ENCODE peak calls at places on chromosomes 4 and X, in four cellular contexts. One of them, this sample, is unnamed.

GRCh38 chrX:145817666-145818521 is at the start of gene SLITRK2:
- DNase-seq in stomach: no peak
- DNase-seq in H9: peak; percentile 48
- DNase-seq in thoracic aorta: no peak
- DNase-seq in this sample: no peak

GRCh38 chrX:120736989-120737388 is 107.1 kb upstream of the C1GALT1C1 start:
- DNase-seq in stomach: no peak
- DNase-seq in H9: no peak
- DNase-seq in thoracic aorta: no peak
- DNase-seq in this sample: no peak

GRCh38 chr4:583820-584219 is 7.7 kb upstream of the TMEM271 start:
- DNase-seq in stomach: no peak
- DNase-seq in H9: no peak
- DNase-seq in thoracic aorta: no peak
- DNase-seq in this sample: no peak

GRCh38 chrX:9609987-9610386 is 145.1 kb downstream of the TBL1X start:
- DNase-seq in stomach: no peak
- DNase-seq in H9: no peak
- DNase-seq in thoracic aorta: no peak
- DNase-seq in this sample: no peak

GRCh38 chr4:38470708-38471262 is 193.2 kb upstream of the KLF3 start:
- DNase-seq in stomach: no peak
- DNase-seq in H9: no peak
- DNase-seq in thoracic aorta: no peak
- DNase-seq in this sample: no peak

GRCh38 chr4:53702334-53703266 is 111.3 kb upstream of the LNX1 start:
- DNase-seq in stomach: peak; percentile 70
- DNase-seq in H9: peak; percentile 49
- DNase-seq in thoracic aorta: peak; percentile 14
- DNase-seq in this sample: peak; percentile 83

GRCh38 chr4:142262956-142263355 is 583.1 kb downstream of the INPP4B start:
- DNase-seq in stomach: no peak
- DNase-seq in H9: no peak
- DNase-seq in thoracic aorta: no peak
- DNase-seq in this sample: no peak

GRCh38 chrX:124388562-124388961 is 42.2 kb downstream of the SH2D1A start:
- DNase-seq in stomach: peak; percentile 55
- DNase-seq in H9: no peak
- DNase-seq in thoracic aorta: no peak
- DNase-seq in this sample: peak; percentile 50

GRCh38 chrX:20514358-20514757 is 247.6 kb upstream of the RPS6KA3 start:
- DNase-seq in stomach: no peak
- DNase-seq in H9: no peak
- DNase-seq in thoracic aorta: peak; percentile 2
- DNase-seq in this sample: no peak

GRCh38 chr4:185895866-185896265 is 83.9 kb upstream of the SORBS2 start:
- DNase-seq in stomach: no peak
- DNase-seq in H9: no peak
- DNase-seq in thoracic aorta: no peak
- DNase-seq in this sample: no peak

GRCh38 chrX:65643046-65643785 is 24.2 kb upstream of the MSN start:
- DNase-seq in stomach: no peak
- DNase-seq in H9: no peak
- DNase-seq in thoracic aorta: no peak
- DNase-seq in this sample: no peak

GRCh38 chr4:145285928-145286327 is 105.5 kb upstream of the OTUD4 start:
- DNase-seq in stomach: no peak
- DNase-seq in H9: no peak
- DNase-seq in thoracic aorta: no peak
- DNase-seq in this sample: no peak

GRCh38 chr4:10534820-10535219 is 77.6 kb upstream of the ZNF518B start:
- DNase-seq in stomach: no peak
- DNase-seq in H9: no peak
- DNase-seq in thoracic aorta: no peak
- DNase-seq in this sample: no peak

GRCh38 chr4:186707996-186708395 is 15.7 kb downstream of the FAT1 start:
- DNase-seq in stomach: no peak
- DNase-seq in H9: no peak
- DNase-seq in thoracic aorta: no peak
- DNase-seq in this sample: peak; percentile 65

GRCh38 chr4:185242749-185243533 is 33.5 kb downstream of the SNX25 start:
- DNase-seq in stomach: no peak
- DNase-seq in H9: no peak
- DNase-seq in thoracic aorta: no peak
- DNase-seq in this sample: no peak

GRCh38 chr4:171203425-171203824 is 609.8 kb upstream of the GALNTL6 start:
- DNase-seq in stomach: no peak
- DNase-seq in H9: no peak
- DNase-seq in thoracic aorta: no peak
- DNase-seq in this sample: no peak

GRCh38 chr4:5678977-5679376 is 29.4 kb downstream of the EVC2 start:
- DNase-seq in stomach: no peak
- DNase-seq in H9: no peak
- DNase-seq in thoracic aorta: no peak
- DNase-seq in this sample: no peak

GRCh38 chr4:104859601-104860000 is 287.1 kb upstream of the TET2 start:
- DNase-seq in stomach: no peak
- DNase-seq in H9: no peak
- DNase-seq in thoracic aorta: no peak
- DNase-seq in this sample: no peak

GRCh38 chr4:26201119-26201518 is 119.7 kb upstream of the RBPJ start:
- DNase-seq in stomach: no peak
- DNase-seq in H9: no peak
- DNase-seq in thoracic aorta: no peak
- DNase-seq in this sample: no peak

GRCh38 chr4:128424524-128425195 is 137.0 kb upstream of the PGRMC2 start:
- DNase-seq in stomach: no peak
- DNase-seq in H9: no peak
- DNase-seq in thoracic aorta: no peak
- DNase-seq in this sample: no peak

GRCh38 chrX:47175588-47175980 is 18.0 kb upstream of the UBA1 start:
- DNase-seq in stomach: no peak
- DNase-seq in H9: no peak
- DNase-seq in thoracic aorta: no peak
- DNase-seq in this sample: no peak

GRCh38 chr4:8324640-8325239 is 55.2 kb downstream of the HTRA3 start:
- DNase-seq in stomach: peak; percentile 9
- DNase-seq in H9: no peak
- DNase-seq in thoracic aorta: no peak
- DNase-seq in this sample: no peak

GRCh38 chr4:181619651-181620050 is 623.6 kb upstream of the TENM3 start:
- DNase-seq in stomach: no peak
- DNase-seq in H9: no peak
- DNase-seq in thoracic aorta: no peak
- DNase-seq in this sample: no peak

GRCh38 chr4:38980903-38981676 is 51.1 kb downstream of the TMEM156 start:
- DNase-seq in stomach: no peak
- DNase-seq in H9: no peak
- DNase-seq in thoracic aorta: no peak
- DNase-seq in this sample: no peak

GRCh38 chr4:36771411-36772153 is 473.0 kb upstream of the NWD2 start:
- DNase-seq in stomach: no peak
- DNase-seq in H9: no peak
- DNase-seq in thoracic aorta: no peak
- DNase-seq in this sample: no peak

GRCh38 chr4:10225096-10225495 is 108.5 kb upstream of the WDR1 start:
- DNase-seq in stomach: no peak
- DNase-seq in H9: no peak
- DNase-seq in thoracic aorta: no peak
- DNase-seq in this sample: no peak

GRCh38 chr4:88753658-88754431 is 56.2 kb upstream of the NAP1L5 start:
- DNase-seq in stomach: no peak
- DNase-seq in H9: no peak
- DNase-seq in thoracic aorta: no peak
- DNase-seq in this sample: no peak

GRCh38 chr4:123661080-123661737 is 264.6 kb downstream of the SPRY1 start:
- DNase-seq in stomach: no peak
- DNase-seq in H9: no peak
- DNase-seq in thoracic aorta: no peak
- DNase-seq in this sample: no peak

GRCh38 chr4:186400676-186401075 is 134.7 kb downstream of the F11 start:
- DNase-seq in stomach: no peak
- DNase-seq in H9: no peak
- DNase-seq in thoracic aorta: no peak
- DNase-seq in this sample: no peak

GRCh38 chr4:4671774-4672349 is 130.0 kb upstream of the STX18 start:
- DNase-seq in stomach: no peak
- DNase-seq in H9: no peak
- DNase-seq in thoracic aorta: no peak
- DNase-seq in this sample: no peak

GRCh38 chrX:111262086-111262485 is 8.2 kb downstream of the CAPN6 start:
- DNase-seq in stomach: no peak
- DNase-seq in H9: no peak
- DNase-seq in thoracic aorta: no peak
- DNase-seq in this sample: no peak

GRCh38 chrX:108025954-108026616 is 18.8 kb upstream of the VSIG1 start:
- DNase-seq in stomach: no peak
- DNase-seq in H9: no peak
- DNase-seq in thoracic aorta: no peak
- DNase-seq in this sample: no peak

GRCh38 chr4:156832886-156833285 is 138.7 kb downstream of the PDGFC start:
- DNase-seq in stomach: no peak
- DNase-seq in H9: no peak
- DNase-seq in thoracic aorta: no peak
- DNase-seq in this sample: no peak

GRCh38 chr4:19776021-19776459 is 475.7 kb upstream of the SLIT2 start:
- DNase-seq in stomach: no peak
- DNase-seq in H9: no peak
- DNase-seq in thoracic aorta: no peak
- DNase-seq in this sample: no peak

GRCh38 chr4:86048426-86048825 is 311.4 kb downstream of the MAPK10 start:
- DNase-seq in stomach: no peak
- DNase-seq in H9: no peak
- DNase-seq in thoracic aorta: no peak
- DNase-seq in this sample: no peak

GRCh38 chrX:137988470-137988869 is 422.5 kb downstream of the ZIC3 start:
- DNase-seq in stomach: no peak
- DNase-seq in H9: no peak
- DNase-seq in thoracic aorta: no peak
- DNase-seq in this sample: no peak

GRCh38 chr4:107685740-107686139 is 34.3 kb downstream of the PAPSS1 start:
- DNase-seq in stomach: no peak
- DNase-seq in H9: no peak
- DNase-seq in thoracic aorta: no peak
- DNase-seq in this sample: no peak

GRCh38 chrX:106903856-106904528 is 851 bp upstream of the RIPPLY1 start:
- DNase-seq in stomach: no peak
- DNase-seq in H9: no peak
- DNase-seq in thoracic aorta: no peak
- DNase-seq in this sample: no peak

GRCh38 chr4:122156819-122157218 is 4.7 kb downstream of the BLTP1 start:
- DNase-seq in stomach: no peak
- DNase-seq in H9: no peak
- DNase-seq in thoracic aorta: no peak
- DNase-seq in this sample: no peak

GRCh38 chr4:122151982-122152698 is at the start of gene BLTP1:
- DNase-seq in stomach: peak; percentile 90
- DNase-seq in H9: peak; percentile 90
- DNase-seq in thoracic aorta: peak; percentile 18
- DNase-seq in this sample: peak; percentile 93

GRCh38 chr4:122152699-122153328 is 683 bp downstream of the BLTP1 start:
- DNase-seq in stomach: peak; percentile 38
- DNase-seq in H9: peak; percentile 63
- DNase-seq in thoracic aorta: no peak
- DNase-seq in this sample: peak; percentile 54

GRCh38 chr4:122146652-122147051 is 5.5 kb upstream of the BLTP1 start:
- DNase-seq in stomach: no peak
- DNase-seq in H9: no peak
- DNase-seq in thoracic aorta: no peak
- DNase-seq in this sample: no peak

GRCh38 chr4:122150896-122151295 is 1.2 kb upstream of the BLTP1 start:
- DNase-seq in stomach: no peak
- DNase-seq in H9: no peak
- DNase-seq in thoracic aorta: no peak
- DNase-seq in this sample: no peak
- H3K4me1 ChIP-seq in stomach: peaks cover 15% of the 10 kb centered on the region
- H3K4me1 ChIP-seq in H9: no peaks in the 10 kb centered on the region
- H3K4me1 ChIP-seq in thoracic aorta: peaks cover 26% of the 10 kb centered on the region
- H3K4me1 ChIP-seq in this sample: no peaks in the 10 kb centered on the region

GRCh38 chrX:131045786-131046185 is 12.4 kb upstream of the ARHGAP36 start:
- DNase-seq in stomach: no peak
- DNase-seq in H9: no peak
- DNase-seq in thoracic aorta: no peak
- DNase-seq in this sample: no peak
- H3K27me3 ChIP-seq in stomach: peaks cover 4% of the 10 kb centered on the region
- H3K27me3 ChIP-seq in H9: no peaks in the 10 kb centered on the region
- H3K27me3 ChIP-seq in thoracic aorta: no peaks in the 10 kb centered on the region
- H3K27me3 ChIP-seq in this sample: no peaks in the 10 kb centered on the region

GRCh38 chr4:81093720-81094401 is 63.4 kb downstream of the BMP3 start:
- DNase-seq in stomach: no peak
- DNase-seq in H9: no peak
- DNase-seq in thoracic aorta: no peak
- DNase-seq in this sample: no peak
- H3K27ac ChIP-seq in stomach: no peak overlapping the region
- H3K27ac ChIP-seq in H9: no peak overlapping the region
- H3K27ac ChIP-seq in thoracic aorta: no peak overlapping the region
- H3K27ac ChIP-seq in this sample: no peak overlapping the region

GRCh38 chr4:2807571-2807970 is 14.7 kb downstream of the SH3BP2 start:
- DNase-seq in stomach: no peak
- DNase-seq in H9: no peak
- DNase-seq in thoracic aorta: no peak
- DNase-seq in this sample: no peak

GRCh38 chr4:2804449-2804972 is 11.6 kb downstream of the SH3BP2 start:
- DNase-seq in stomach: no peak
- DNase-seq in H9: no peak
- DNase-seq in thoracic aorta: no peak
- DNase-seq in this sample: no peak

GRCh38 chr4:2806392-2807355 is 13.8 kb downstream of the SH3BP2 start:
- DNase-seq in stomach: peak; percentile 91
- DNase-seq in H9: no peak
- DNase-seq in thoracic aorta: no peak
- DNase-seq in this sample: peak; percentile 79

GRCh38 chr4:2804973-2805501 is 12.2 kb downstream of the SH3BP2 start:
- DNase-seq in stomach: no peak
- DNase-seq in H9: no peak
- DNase-seq in thoracic aorta: no peak
- DNase-seq in this sample: no peak

DNA sequence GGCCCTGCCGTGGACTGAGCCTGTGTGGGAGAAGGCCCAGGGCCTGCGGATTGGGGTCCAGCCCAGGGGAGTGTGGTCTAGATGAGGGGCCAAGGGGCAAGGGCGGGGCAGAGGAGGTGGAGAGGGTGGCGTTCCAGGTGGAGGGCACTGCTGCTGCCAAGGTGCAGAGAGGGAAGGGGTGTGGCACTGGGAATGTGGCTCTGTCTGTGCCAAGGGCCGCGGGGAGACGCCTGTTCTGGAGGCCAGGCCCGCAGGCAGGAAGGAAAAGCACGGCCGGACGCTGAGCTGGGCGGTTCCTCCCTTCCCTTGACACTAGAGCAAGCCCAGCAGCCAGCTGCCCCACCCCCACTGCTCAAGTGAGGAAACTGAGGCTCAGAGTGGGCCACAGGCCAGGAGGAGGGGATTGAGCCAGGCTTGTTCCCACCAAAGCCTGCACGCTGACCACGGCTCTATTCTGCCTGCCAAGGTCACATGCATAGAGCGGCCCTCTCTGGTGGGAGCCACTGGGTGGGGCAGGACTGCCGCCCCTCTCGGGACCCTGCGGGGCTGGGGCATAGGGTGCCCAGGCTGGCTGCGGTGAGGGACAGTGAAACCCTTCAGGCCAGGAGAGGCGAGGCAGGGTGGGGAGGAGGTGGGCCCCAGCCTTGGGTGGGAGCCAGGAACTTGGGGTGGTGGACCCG is 13.0 kb downstream of the SH3BP2 start:
- DNase-seq in stomach: peak; percentile 93
- DNase-seq in H9: no peak
- DNase-seq in thoracic aorta: no peak
- DNase-seq in this sample: peak; percentile 96
- H3K4me1 ChIP-seq in stomach: peaks cover 92% of the 10 kb centered on the region
- H3K4me1 ChIP-seq in H9: no peaks in the 10 kb centered on the region
- H3K4me1 ChIP-seq in thoracic aorta: peaks cover 35% of the 10 kb centered on the region
- H3K4me1 ChIP-seq in this sample: peaks cover 44% of the 10 kb centered on the region

This sample was measured in colonic mucosa.